ENCODE peak calls at places on chromosome 4, in nine cellular contexts. Z is activated T-cell treated with anti-CD3 and anti-CD28 coated beads, Interleukin-2, amount 50 U/mL, for 72 hours; L is NCI-H510A treated with DMSO at 0.1 percent for 48 hours; F is vagina; Y is NCI-H524; G is AG04450; J is naive B cell; C is CD8-positive, alpha-beta T cell; M is occipital lobe. D is an unnamed sample.

GRCh38 chr4:98603683-98604573 is 54.5 kb downstream of the TSPAN5 start:
- DNase-seq in Z (peak), L (no peak), F (no peak), Y (no peak), G (no peak), J (no peak), C (no peak), M (no peak), D (no peak)

GRCh38 chr4:104989363-104989762 is 157.3 kb upstream of the TET2 start:
- DNase-seq in Z (no peak), L (peak), F (no peak), Y (peak), G (peak), J (no peak), C (no peak), M (no peak), D (no peak)

GRCh38 chr4:186486172-186486571 is 69.2 kb downstream of the MTNR1A start:
- DNase-seq in Z (no peak), L (no peak), F (no peak), Y (no peak), G (no peak), J (no peak), C (no peak), M (no peak), D (no peak)

GRCh38 chr4:7985891-7986441 is 46.3 kb upstream of the AFAP1 start:
- DNase-seq in Z (no peak), L (peak), F (no peak), Y (no peak), G (no peak), J (no peak), C (no peak), M (no peak), D (no peak)

GRCh38 chr4:28211714-28212470 is 1351.3 kb downstream of the STIM2 start:
- DNase-seq in Z (no peak), L (no peak), F (no peak), Y (no peak), G (no peak), J (no peak), C (no peak), M (no peak), D (no peak)

GRCh38 chr4:14841801-14842748 is 160.2 kb upstream of the CPEB2 start:
- DNase-seq in Z (no peak), L (peak), F (no peak), Y (peak), G (no peak), J (no peak), C (no peak), M (no peak), D (no peak)

GRCh38 chr4:148447672-148448071 is 5.5 kb upstream of the NR3C2 start:
- DNase-seq in Z (no peak), L (no peak), F (no peak), Y (no peak), G (no peak), J (no peak), C (no peak), M (no peak), D (no peak)

GRCh38 chr4:40055873-40056721 is 553 bp upstream of the N4BP2 start:
- DNase-seq in Z (peak), L (peak), F (peak), Y (peak), G (peak), J (peak), C (peak), M (peak), D (peak)

GRCh38 chr4:8402181-8402597 is 38.3 kb downstream of the ACOX3 start:
- DNase-seq in Z (no peak), L (no peak), F (no peak), Y (no peak), G (no peak), J (no peak), C (no peak), M (no peak), D (no peak)

GRCh38 chr4:74539043-74539790 is 94.3 kb downstream of the AREG start:
- DNase-seq in Z (no peak), L (no peak), F (no peak), Y (no peak), G (no peak), J (no peak), C (no peak), M (no peak), D (no peak)

GRCh38 chr4:137468836-137469235 is 63.5 kb downstream of the PCDH18 start:
- DNase-seq in Z (no peak), L (no peak), F (no peak), Y (no peak), G (no peak), J (no peak), C (no peak), M (no peak), D (no peak)

GRCh38 chr4:80963051-80963450 is 67.5 kb upstream of the BMP3 start:
- DNase-seq in Z (no peak), L (no peak), F (no peak), Y (no peak), G (no peak), J (no peak), C (no peak), M (no peak), D (no peak)

GRCh38 chr4:124044867-124045266 is 648.3 kb downstream of the SPRY1 start:
- DNase-seq in Z (no peak), L (no peak), F (no peak), Y (no peak), G (no peak), J (no peak), C (no peak), M (no peak), D (no peak)

GRCh38 chr4:3407930-3408792 is 33.6 kb upstream of the HGFAC start:
- DNase-seq in Z (no peak), L (no peak), F (no peak), Y (no peak), G (no peak), J (no peak), C (no peak), M (no peak), D (no peak)

GRCh38 chr4:169103966-169104412 is 93.9 kb upstream of the CBR4 start:
- DNase-seq in Z (no peak), L (no peak), F (no peak), Y (peak), G (no peak), J (no peak), C (no peak), M (no peak), D (no peak)

GRCh38 chr4:25075851-25076250 is 45.1 kb upstream of the LGI2 start:
- DNase-seq in Z (no peak), L (no peak), F (no peak), Y (no peak), G (no peak), J (no peak), C (no peak), M (no peak), D (no peak)

GRCh38 chr4:86918539-86919072 is 16.2 kb upstream of the AFF1 start:
- DNase-seq in Z (no peak), L (no peak), F (no peak), Y (no peak), G (no peak), J (no peak), C (no peak), M (no peak), D (no peak)

GRCh38 chr4:973431-974397 is at the start of gene DGKQ:
- DNase-seq in Z (peak), L (no peak), F (no peak), Y (peak), G (peak), J (peak), C (peak), M (peak), D (peak)

GRCh38 chr4:184007891-184008290 is 102.8 kb downstream of the STOX2 start:
- DNase-seq in Z (no peak), L (no peak), F (no peak), Y (no peak), G (no peak), J (no peak), C (no peak), M (no peak), D (peak)

GRCh38 chr4:85725727-85726170 is 250.8 kb downstream of the ARHGAP24 start:
- DNase-seq in Z (no peak), L (no peak), F (no peak), Y (no peak), G (no peak), J (peak), C (no peak), M (no peak), D (no peak)

GRCh38 chr4:1510931-1511330 is 104.7 kb upstream of the NKX1-1 start:
- DNase-seq in Z (no peak), L (no peak), F (no peak), Y (no peak), G (no peak), J (no peak), C (no peak), M (no peak), D (no peak)

GRCh38 chr4:150106886-150107285 is 28.6 kb downstream of the DCLK2 start:
- DNase-seq in Z (no peak), L (no peak), F (no peak), Y (no peak), G (no peak), J (no peak), C (no peak), M (no peak), D (no peak)

GRCh38 chr4:71494539-71494938 is 155.7 kb downstream of the SLC4A4 start:
- DNase-seq in Z (no peak), L (no peak), F (no peak), Y (no peak), G (no peak), J (no peak), C (no peak), M (no peak), D (no peak)

GRCh38 chr4:12692815-12693214 is 791.3 kb downstream of the RAB28 start:
- DNase-seq in Z (no peak), L (no peak), F (no peak), Y (no peak), G (no peak), J (no peak), C (no peak), M (no peak), D (no peak)

GRCh38 chr4:15035152-15035551 is 32.9 kb downstream of the CPEB2 start:
- DNase-seq in Z (peak), L (no peak), F (no peak), Y (no peak), G (no peak), J (no peak), C (no peak), M (no peak), D (no peak)

GRCh38 chr4:184441461-184442392 is 32.6 kb downstream of the IRF2 start:
- DNase-seq in Z (no peak), L (peak), F (no peak), Y (peak), G (no peak), J (no peak), C (no peak), M (no peak), D (no peak)

GRCh38 chr4:2942532-2943363 is 20.5 kb downstream of the NOP14 start:
- DNase-seq in Z (no peak), L (no peak), F (peak), Y (no peak), G (no peak), J (no peak), C (peak), M (no peak), D (no peak)

GRCh38 chr4:97761760-97762512 is 381.3 kb downstream of the STPG2 start:
- DNase-seq in Z (no peak), L (no peak), F (no peak), Y (no peak), G (no peak), J (no peak), C (no peak), M (no peak), D (no peak)

GRCh38 chr4:905485-906214 is 26.5 kb downstream of the GAK start:
- DNase-seq in Z (no peak), L (no peak), F (no peak), Y (no peak), G (no peak), J (no peak), C (no peak), M (no peak), D (no peak)

GRCh38 chr4:53920116-53920515 is 144.3 kb downstream of the CHIC2 start:
- DNase-seq in Z (no peak), L (no peak), F (no peak), Y (peak), G (no peak), J (no peak), C (no peak), M (no peak), D (no peak)

GRCh38 chr4:7626551-7626950 is 191.8 kb upstream of the PSAPL1 start:
- DNase-seq in Z (no peak), L (no peak), F (no peak), Y (no peak), G (no peak), J (no peak), C (no peak), M (no peak), D (no peak)

GRCh38 chr4:184352891-184353290 is 121.5 kb downstream of the IRF2 start:
- DNase-seq in Z (no peak), L (no peak), F (peak), Y (no peak), G (no peak), J (no peak), C (no peak), M (no peak), D (no peak)

GRCh38 chr4:86497980-86498379 is 96.1 kb upstream of the PTPN13 start:
- DNase-seq in Z (no peak), L (no peak), F (no peak), Y (no peak), G (no peak), J (no peak), C (no peak), M (no peak), D (no peak)

GRCh38 chr4:89316931-89317366 is 9.3 kb upstream of the GPRIN3 start:
- DNase-seq in Z (no peak), L (no peak), F (no peak), Y (no peak), G (no peak), J (no peak), C (peak), M (no peak), D (no peak)

GRCh38 chr4:1216869-1217294 is 32.0 kb downstream of the CTBP1 start:
- DNase-seq in Z (peak), L (no peak), F (no peak), Y (no peak), G (no peak), J (peak), C (peak), M (no peak), D (no peak)

GRCh38 chr4:154406022-154406835 is 85.4 kb downstream of the DCHS2 start:
- DNase-seq in Z (no peak), L (no peak), F (no peak), Y (no peak), G (no peak), J (peak), C (no peak), M (no peak), D (no peak)

GRCh38 chr4:46032061-46032460 is 91.8 kb downstream of the GABRG1 start:
- DNase-seq in Z (no peak), L (no peak), F (no peak), Y (no peak), G (no peak), J (no peak), C (no peak), M (no peak), D (no peak)

D was measured in osteocyte.